ENCODE peak calls at places on chromosomes 5 and 9, in five cellular contexts. H, L, S, K and A are unnamed samples.

GRCh38 chr5:83513081-83513480 is 41.5 kb downstream of the VCAN start:
- DNase-seq in S (no peak), L (no peak), K (no peak), H (no peak), A (no peak)

GRCh38 chr5:157870837-157871834 is 12.2 kb upstream of the CLINT1 start:
- DNase-seq in L (no peak), S (no peak), K (no peak), H (no peak), A (peak; percentile 57)

GRCh38 chr9:37575921-37576721 is at the start of gene FBXO10:
- DNase-seq in S (peak; percentile 51), H (peak; percentile 35), L (peak; percentile 92), K (peak; percentile 79), A (peak; percentile 91)

GRCh38 chr9:89278997-89279739 is 31.8 kb upstream of the CKS2 start:
- DNase-seq in L (no peak), H (no peak), S (peak; percentile 59), K (peak; percentile 31), A (peak; percentile 77)

GRCh38 chr5:37834542-37835399 is 5.1 kb downstream of the GDNF start:
- DNase-seq in L (peak; percentile 67), H (no peak), S (no peak), K (no peak), A (peak; percentile 34)

GRCh38 chr5:123014689-123015088 is 21.8 kb downstream of the PPIC start:
- DNase-seq in H (no peak), K (no peak), L (no peak), S (no peak), A (no peak)

GRCh38 chr9:21903380-21903965 is 90.7 kb downstream of the CDKN2A start:
- DNase-seq in H (no peak), K (no peak), S (no peak), L (no peak), A (no peak)

GRCh38 chr9:132547976-132548730 is 34.3 kb upstream of the BARHL1 start:
- DNase-seq in L (no peak), H (no peak), S (no peak), K (no peak), A (no peak)

GRCh38 chr9:110835404-110835803 is 166.8 kb downstream of the MUSK start:
- DNase-seq in K (no peak), S (no peak), L (no peak), H (no peak), A (no peak)

GRCh38 chr5:55172051-55172899 is 702 bp downstream of the CDC20B start:
- DNase-seq in H (peak; percentile 43), L (peak; percentile 59), S (peak; percentile 79), K (peak; percentile 28), A (peak; percentile 85)

GRCh38 chr9:93974151-93974550 is 19.0 kb upstream of the BARX1 start:
- DNase-seq in L (no peak), S (no peak), H (no peak), K (no peak), A (no peak)

GRCh38 chr9:127021664-127022337 is 100.6 kb downstream of the ANGPTL2 start:
- DNase-seq in K (no peak), S (no peak), H (no peak), L (no peak), A (peak; percentile 79)

GRCh38 chr5:96080557-96080956 is 118.9 kb upstream of the ELL2 start:
- DNase-seq in S (no peak), K (no peak), L (no peak), H (no peak), A (no peak)

GRCh38 chr5:177300236-177300880 is 3.2 kb downstream of the RAB24 start:
- DNase-seq in K (no peak), H (peak; percentile 53), L (no peak), S (peak; percentile 74), A (peak; percentile 77)

GRCh38 chr5:179275941-179276837 is 69.1 kb downstream of the ADAMTS2 start:
- DNase-seq in K (no peak), H (no peak), L (no peak), S (no peak), A (peak; percentile 74)

GRCh38 chr5:86155763-86156162 is 462.0 kb upstream of the COX7C start:
- DNase-seq in H (no peak), L (no peak), K (no peak), S (no peak), A (no peak)

GRCh38 chr5:55241756-55242155 is 8.3 kb upstream of the CCNO start:
- DNase-seq in S (no peak), L (no peak), H (no peak), K (no peak), A (peak; percentile 27)

GRCh38 chr5:11985993-11986392 is 81.7 kb upstream of the CTNND2 start:
- DNase-seq in S (no peak), L (no peak), H (no peak), K (no peak), A (no peak)

GRCh38 chr9:131273791-131274673 is 2.3 kb downstream of the FAM78A start:
- DNase-seq in H (no peak), S (peak; percentile 41), L (no peak), K (no peak), A (no peak)

GRCh38 chr9:95032580-95033298 is 284.8 kb downstream of the FANCC start:
- DNase-seq in H (no peak), K (no peak), L (no peak), S (no peak), A (no peak)

GRCh38 chr9:119020284-119020683 is 349.0 kb downstream of the BRINP1 start:
- DNase-seq in K (no peak), L (no peak), S (no peak), H (no peak), A (no peak)

GRCh38 chr5:10528056-10528816 is 35.6 kb upstream of the ANKRD33B start:
- DNase-seq in S (no peak), L (no peak), H (no peak), K (no peak), A (no peak)

GRCh38 chr5:57989378-57989777 is 470.5 kb downstream of the PLK2 start:
- DNase-seq in K (no peak), L (no peak), H (no peak), S (no peak), A (peak; percentile 34)

GRCh38 chr5:180173875-180174586 is 35.0 kb downstream of the RASGEF1C start:
- DNase-seq in K (no peak), H (no peak), S (no peak), L (no peak), A (no peak)

GRCh38 chr5:160269017-160269416 is 39.7 kb downstream of the FABP6 start:
- DNase-seq in S (no peak), L (no peak), H (no peak), K (no peak), A (peak; percentile 31)

GRCh38 chr5:142011572-142012185 is 1.1 kb downstream of the GNPDA1 start:
- DNase-seq in K (no peak), L (no peak), S (no peak), H (no peak), A (no peak)

GRCh38 chr5:68015381-68015780 is 200.2 kb upstream of the PIK3R1 start:
- DNase-seq in S (no peak), K (no peak), L (no peak), H (no peak), A (no peak)

GRCh38 chr9:118829334-118829733 is 539.9 kb downstream of the BRINP1 start:
- DNase-seq in H (no peak), K (no peak), L (no peak), S (no peak), A (peak; percentile 18)

GRCh38 chr5:120567921-120568320 is 103.8 kb downstream of the PRR16 start:
- DNase-seq in S (no peak), K (no peak), L (no peak), H (no peak), A (no peak)